ENCODE peak calls at places on chromosome 15, in four cellular contexts. One of them, this sample, is unnamed.

GRCh38 chr15:74780983-74781672 is 752 bp upstream of the CSK start:
- DNase-seq in NCI-H774: no peak
- DNase-seq in EH: peak; percentile 49
- DNase-seq in stimulated activated CD8-positive, alpha-beta memory T cell treated with anti-CD3 and anti-CD28 coated beads, Interleukin-15, amount 100 ng/mL, for 4 hours: no peak
- DNase-seq in this sample: no peak

GRCh38 chr15:72222433-72222832 is 8.6 kb downstream of the PKM start:
- DNase-seq in NCI-H774: no peak
- DNase-seq in EH: peak; percentile 53
- DNase-seq in stimulated activated CD8-positive, alpha-beta memory T cell treated with anti-CD3 and anti-CD28 coated beads, Interleukin-15, amount 100 ng/mL, for 4 hours: no peak
- DNase-seq in this sample: peak; percentile 20

GRCh38 chr15:67063689-67064606 is 1.5 kb upstream of the SMAD3 start:
- DNase-seq in NCI-H774: peak; percentile 38
- DNase-seq in EH: no peak
- DNase-seq in stimulated activated CD8-positive, alpha-beta memory T cell treated with anti-CD3 and anti-CD28 coated beads, Interleukin-15, amount 100 ng/mL, for 4 hours: no peak
- DNase-seq in this sample: peak; percentile 61

GRCh38 chr15:36959746-36960145 is 140.6 kb downstream of the MEIS2 start:
- DNase-seq in NCI-H774: no peak
- DNase-seq in EH: no peak
- DNase-seq in stimulated activated CD8-positive, alpha-beta memory T cell treated with anti-CD3 and anti-CD28 coated beads, Interleukin-15, amount 100 ng/mL, for 4 hours: no peak
- DNase-seq in this sample: peak; percentile 52

GRCh38 chr15:43794269-43795037 is 2.3 kb downstream of the SERF2 start:
- DNase-seq in NCI-H774: no peak
- DNase-seq in EH: peak; percentile 70
- DNase-seq in stimulated activated CD8-positive, alpha-beta memory T cell treated with anti-CD3 and anti-CD28 coated beads, Interleukin-15, amount 100 ng/mL, for 4 hours: no peak
- DNase-seq in this sample: peak; percentile 65

GRCh38 chr15:90033448-90033847 is 32.3 kb downstream of the ZNF710 start:
- DNase-seq in NCI-H774: no peak
- DNase-seq in EH: no peak
- DNase-seq in stimulated activated CD8-positive, alpha-beta memory T cell treated with anti-CD3 and anti-CD28 coated beads, Interleukin-15, amount 100 ng/mL, for 4 hours: no peak
- DNase-seq in this sample: no peak

GRCh38 chr15:68346986-68347385 is 69.4 kb downstream of the FEM1B start:
- DNase-seq in NCI-H774: no peak
- DNase-seq in EH: no peak
- DNase-seq in stimulated activated CD8-positive, alpha-beta memory T cell treated with anti-CD3 and anti-CD28 coated beads, Interleukin-15, amount 100 ng/mL, for 4 hours: no peak
- DNase-seq in this sample: no peak

GRCh38 chr15:90002428-90002844 is 1.3 kb downstream of the ZNF710 start:
- DNase-seq in NCI-H774: peak; percentile 17
- DNase-seq in EH: peak; percentile 50
- DNase-seq in stimulated activated CD8-positive, alpha-beta memory T cell treated with anti-CD3 and anti-CD28 coated beads, Interleukin-15, amount 100 ng/mL, for 4 hours: no peak
- DNase-seq in this sample: peak; percentile 29

GRCh38 chr15:51286816-51287215 is 51.6 kb downstream of the CYP19A1 start:
- DNase-seq in NCI-H774: no peak
- DNase-seq in EH: no peak
- DNase-seq in stimulated activated CD8-positive, alpha-beta memory T cell treated with anti-CD3 and anti-CD28 coated beads, Interleukin-15, amount 100 ng/mL, for 4 hours: no peak
- DNase-seq in this sample: no peak

GRCh38 chr15:77753238-77753873 is 120.6 kb upstream of the LINGO1 start:
- DNase-seq in NCI-H774: no peak
- DNase-seq in EH: peak; percentile 48
- DNase-seq in stimulated activated CD8-positive, alpha-beta memory T cell treated with anti-CD3 and anti-CD28 coated beads, Interleukin-15, amount 100 ng/mL, for 4 hours: no peak
- DNase-seq in this sample: no peak

GRCh38 chr15:43777293-43777819 is 590 bp upstream of the ELL3 start:
- DNase-seq in NCI-H774: peak; percentile 80
- DNase-seq in EH: peak; percentile 81
- DNase-seq in stimulated activated CD8-positive, alpha-beta memory T cell treated with anti-CD3 and anti-CD28 coated beads, Interleukin-15, amount 100 ng/mL, for 4 hours: peak; percentile 70
- DNase-seq in this sample: peak; percentile 65

GRCh38 chr15:41734079-41734478 is 40.2 kb upstream of the MAPKBP1 start:
- DNase-seq in NCI-H774: no peak
- DNase-seq in EH: peak; percentile 43
- DNase-seq in stimulated activated CD8-positive, alpha-beta memory T cell treated with anti-CD3 and anti-CD28 coated beads, Interleukin-15, amount 100 ng/mL, for 4 hours: no peak
- DNase-seq in this sample: peak; percentile 25

GRCh38 chr15:79432345-79433311 is 492 bp downstream of the MINAR1 start:
- DNase-seq in NCI-H774: no peak
- DNase-seq in EH: no peak
- DNase-seq in stimulated activated CD8-positive, alpha-beta memory T cell treated with anti-CD3 and anti-CD28 coated beads, Interleukin-15, amount 100 ng/mL, for 4 hours: no peak
- DNase-seq in this sample: no peak

GRCh38 chr15:89244512-89244869 is 712 bp downstream of the FANCI start:
- DNase-seq in NCI-H774: no peak
- DNase-seq in EH: no peak
- DNase-seq in stimulated activated CD8-positive, alpha-beta memory T cell treated with anti-CD3 and anti-CD28 coated beads, Interleukin-15, amount 100 ng/mL, for 4 hours: no peak
- DNase-seq in this sample: peak; percentile 6

GRCh38 chr15:72835289-72835890 is 51.8 kb upstream of the ADPGK start:
- DNase-seq in NCI-H774: no peak
- DNase-seq in EH: peak; percentile 10
- DNase-seq in stimulated activated CD8-positive, alpha-beta memory T cell treated with anti-CD3 and anti-CD28 coated beads, Interleukin-15, amount 100 ng/mL, for 4 hours: no peak
- DNase-seq in this sample: no peak

GRCh38 chr15:96428742-96429141 is 98.2 kb downstream of the NR2F2 start:
- DNase-seq in NCI-H774: no peak
- DNase-seq in EH: peak; percentile 98
- DNase-seq in stimulated activated CD8-positive, alpha-beta memory T cell treated with anti-CD3 and anti-CD28 coated beads, Interleukin-15, amount 100 ng/mL, for 4 hours: no peak
- DNase-seq in this sample: peak; percentile 95

GRCh38 chr15:85947936-85948335 is 131.7 kb upstream of the AGBL1 start:
- DNase-seq in NCI-H774: no peak
- DNase-seq in EH: no peak
- DNase-seq in stimulated activated CD8-positive, alpha-beta memory T cell treated with anti-CD3 and anti-CD28 coated beads, Interleukin-15, amount 100 ng/mL, for 4 hours: no peak
- DNase-seq in this sample: no peak

GRCh38 chr15:89482139-89482538 is 14.2 kb downstream of the RHCG start:
- DNase-seq in NCI-H774: no peak
- DNase-seq in EH: peak; percentile 46
- DNase-seq in stimulated activated CD8-positive, alpha-beta memory T cell treated with anti-CD3 and anti-CD28 coated beads, Interleukin-15, amount 100 ng/mL, for 4 hours: no peak
- DNase-seq in this sample: no peak

GRCh38 chr15:48667701-48668100 is 22.2 kb upstream of the FBN1 start:
- DNase-seq in NCI-H774: no peak
- DNase-seq in EH: peak; percentile 84
- DNase-seq in stimulated activated CD8-positive, alpha-beta memory T cell treated with anti-CD3 and anti-CD28 coated beads, Interleukin-15, amount 100 ng/mL, for 4 hours: no peak
- DNase-seq in this sample: peak; percentile 66

GRCh38 chr15:36501063-36501678 is 78.3 kb upstream of the CDIN1 start:
- DNase-seq in NCI-H774: peak; percentile 77
- DNase-seq in EH: peak; percentile 76
- DNase-seq in stimulated activated CD8-positive, alpha-beta memory T cell treated with anti-CD3 and anti-CD28 coated beads, Interleukin-15, amount 100 ng/mL, for 4 hours: no peak
- DNase-seq in this sample: peak; percentile 63

GRCh38 chr15:77457619-77458265 is 37.1 kb downstream of the HMG20A start:
- DNase-seq in NCI-H774: no peak
- DNase-seq in EH: peak; percentile 81
- DNase-seq in stimulated activated CD8-positive, alpha-beta memory T cell treated with anti-CD3 and anti-CD28 coated beads, Interleukin-15, amount 100 ng/mL, for 4 hours: no peak
- DNase-seq in this sample: peak; percentile 71

GRCh38 chr15:101499863-101500713 is 10.6 kb upstream of the PCSK6 start:
- DNase-seq in NCI-H774: peak; percentile 15
- DNase-seq in EH: no peak
- DNase-seq in stimulated activated CD8-positive, alpha-beta memory T cell treated with anti-CD3 and anti-CD28 coated beads, Interleukin-15, amount 100 ng/mL, for 4 hours: no peak
- DNase-seq in this sample: no peak

GRCh38 chr15:70244978-70245542 is 147.3 kb upstream of the TLE3 start:
- DNase-seq in NCI-H774: no peak
- DNase-seq in EH: no peak
- DNase-seq in stimulated activated CD8-positive, alpha-beta memory T cell treated with anti-CD3 and anti-CD28 coated beads, Interleukin-15, amount 100 ng/mL, for 4 hours: no peak
- DNase-seq in this sample: no peak

GRCh38 chr15:101062063-101062462 is 142.9 kb downstream of the LRRK1 start:
- DNase-seq in NCI-H774: no peak
- DNase-seq in EH: no peak
- DNase-seq in stimulated activated CD8-positive, alpha-beta memory T cell treated with anti-CD3 and anti-CD28 coated beads, Interleukin-15, amount 100 ng/mL, for 4 hours: no peak
- DNase-seq in this sample: no peak